ENCODE peak calls at places on chromosomes 11 and 22, in seven cellular contexts. W is endothelial cell of umbilical vein, U is H1, J is IMR-90, P is GM12878, Q is HepG2, D is K562. E is an unnamed sample.

GRCh38 chr11:67032830-67033555 is 10.1 kb downstream of the SYT12 start:
- DNase-seq in U (no peak), J (peak), Q (no peak), P (no peak), W (peak), D (no peak), E (no peak)

GRCh38 chr11:65852508-65853248 is 5.3 kb downstream of the CFL1 start:
- DNase-seq in J (no peak), U (no peak), P (no peak), W (no peak), D (no peak), Q (no peak), E (no peak)

GRCh38 chr22:42881982-42882656 is 25.0 kb upstream of the ARFGAP3 start:
- DNase-seq in Q (no peak), J (no peak), D (no peak), W (no peak), U (no peak), P (no peak), E (no peak)

GRCh38 chr11:72352859-72353551 is 81.3 kb downstream of the CLPB start:
- DNase-seq in W (no peak), Q (no peak), U (no peak), D (no peak), P (peak), J (peak), E (no peak)

GRCh38 chr22:28105396-28105795 is 186.3 kb upstream of the PITPNB start:
- DNase-seq in J (no peak), Q (no peak), P (no peak), D (no peak), U (no peak), W (no peak), E (no peak)

GRCh38 chr11:125343086-125343731 is 152.9 kb downstream of the FEZ1 start:
- DNase-seq in P (no peak), J (no peak), D (no peak), Q (no peak), U (no peak), W (no peak), E (no peak)

GRCh38 chr11:18171377-18172000 is 1.1 kb upstream of the MRGPRX4 start:
- DNase-seq in U (no peak), W (no peak), D (peak), Q (peak), J (no peak), P (no peak), E (peak)

GRCh38 chr22:30885591-30885990 is 83.0 kb downstream of the MORC2 start:
- DNase-seq in P (no peak), D (no peak), W (no peak), Q (no peak), J (no peak), U (no peak), E (no peak)

GRCh38 chr11:5689551-5689983 is at the start of gene TRIM22:
- DNase-seq in Q (no peak), J (peak), U (no peak), D (no peak), P (peak), W (peak), E (no peak)

GRCh38 chr11:23680488-23681230 is 816.2 kb upstream of the LUZP2 start:
- DNase-seq in D (no peak), J (no peak), U (no peak), W (no peak), Q (peak), P (no peak), E (no peak)

GRCh38 chr22:49481651-49482399 is 345.8 kb downstream of the BRD1 start:
- DNase-seq in Q (no peak), D (no peak), W (no peak), J (no peak), U (no peak), P (no peak), E (no peak)

GRCh38 chr11:78221396-78222315 is 32.9 kb downstream of the USP35 start:
- DNase-seq in J (no peak), Q (no peak), W (no peak), P (no peak), U (peak), D (no peak), E (no peak)

GRCh38 chr11:85281550-85281949 is 345.6 kb downstream of the DLG2 start:
- DNase-seq in J (no peak), D (no peak), W (no peak), U (no peak), Q (no peak), P (no peak), E (no peak)

GRCh38 chr11:74870485-74870884 is 78.4 kb downstream of the XRRA1 start:
- DNase-seq in W (peak), D (peak), U (no peak), J (peak), Q (peak), P (no peak), E (peak)

GRCh38 chr22:50308597-50308935 is 1.1 kb upstream of the PLXNB2 start:
- DNase-seq in Q (peak), W (no peak), D (peak), U (no peak), P (no peak), J (peak), E (no peak)

GRCh38 chr11:22558638-22559037 is 67.0 kb downstream of the FANCF start:
- DNase-seq in J (peak), Q (no peak), U (no peak), D (no peak), P (no peak), W (no peak), E (no peak)

GRCh38 chr22:25942989-25943411 is 201.0 kb downstream of the MYO18B start:
- DNase-seq in J (no peak), Q (no peak), P (no peak), D (no peak), W (no peak), U (no peak), E (no peak)

GRCh38 chr11:98455500-98456186 is 565.1 kb upstream of the CNTN5 start:
- DNase-seq in D (peak), Q (peak), J (no peak), U (peak), P (no peak), W (no peak), E (no peak)

GRCh38 chr11:128599729-128600128 is 12.4 kb upstream of the ETS1 start:
- DNase-seq in J (peak), D (no peak), W (no peak), P (no peak), Q (no peak), U (no peak), E (no peak)

GRCh38 chr11:46361283-46362145 is 14.3 kb downstream of the DGKZ start:
- DNase-seq in Q (no peak), D (peak), J (peak), P (peak), U (no peak), W (peak), E (no peak)

GRCh38 chr11:57568330-57568766 is 876 bp upstream of the UBE2L6 start:
- DNase-seq in Q (peak), J (peak), W (peak), U (peak), D (no peak), P (peak), E (peak)

GRCh38 chr11:102560555-102561011 is 30.0 kb upstream of the MMP7 start:
- DNase-seq in D (no peak), Q (no peak), J (peak), W (no peak), U (no peak), P (peak), E (no peak)

GRCh38 chr22:38724926-38725571 is 19.3 kb downstream of the GTPBP1 start:
- DNase-seq in W (peak), Q (peak), D (no peak), P (no peak), J (peak), U (no peak), E (no peak)

GRCh38 chr22:36233796-36234195 is 5.5 kb downstream of the APOL2 start:
- DNase-seq in J (peak), P (no peak), U (no peak), Q (no peak), D (no peak), W (no peak), E (no peak)

GRCh38 chr22:36234919-36235318 is 4.4 kb downstream of the APOL2 start:
- DNase-seq in U (no peak), Q (no peak), W (no peak), D (no peak), J (no peak), P (no peak), E (no peak)

GRCh38 chr22:36235585-36235984 is 3.7 kb downstream of the APOL2 start:
- DNase-seq in P (no peak), D (no peak), W (no peak), Q (no peak), U (no peak), J (no peak), E (no peak)

GRCh38 chr22:36232715-36233401 is 6.5 kb downstream of the APOL2 start:
- DNase-seq in D (no peak), P (no peak), W (no peak), U (no peak), Q (no peak), J (no peak), E (no peak)

GRCh38 chr22:36234211-36234610 is 5.1 kb downstream of the APOL2 start:
- DNase-seq in P (no peak), U (no peak), W (no peak), J (no peak), Q (no peak), D (no peak), E (no peak)
- H3K27ac ChIP-seq in P (no peak), U (no peak), W (no peak), J (no peak), Q (peak), D (no peak), E (no peak)

GRCh38 chr22:46132830-46133587 is 17.3 kb upstream of the PPARA start:
- DNase-seq in W (no peak), J (no peak), U (no peak), Q (peak), P (no peak), D (no peak), E (no peak)

GRCh38 chr22:46129390-46130041 is 20.8 kb upstream of the PPARA start:
- DNase-seq in D (no peak), W (no peak), U (no peak), J (no peak), P (no peak), Q (no peak), E (no peak)

GRCh38 chr22:46128606-46129005 is 21.7 kb upstream of the PPARA start:
- DNase-seq in D (no peak), U (no peak), J (no peak), W (no peak), P (no peak), Q (no peak), E (no peak)

GRCh38 chr22:46133588-46133855 is 16.8 kb upstream of the PPARA start:
- DNase-seq in Q (no peak), P (no peak), W (no peak), D (no peak), J (no peak), U (no peak), E (no peak)

DNA sequence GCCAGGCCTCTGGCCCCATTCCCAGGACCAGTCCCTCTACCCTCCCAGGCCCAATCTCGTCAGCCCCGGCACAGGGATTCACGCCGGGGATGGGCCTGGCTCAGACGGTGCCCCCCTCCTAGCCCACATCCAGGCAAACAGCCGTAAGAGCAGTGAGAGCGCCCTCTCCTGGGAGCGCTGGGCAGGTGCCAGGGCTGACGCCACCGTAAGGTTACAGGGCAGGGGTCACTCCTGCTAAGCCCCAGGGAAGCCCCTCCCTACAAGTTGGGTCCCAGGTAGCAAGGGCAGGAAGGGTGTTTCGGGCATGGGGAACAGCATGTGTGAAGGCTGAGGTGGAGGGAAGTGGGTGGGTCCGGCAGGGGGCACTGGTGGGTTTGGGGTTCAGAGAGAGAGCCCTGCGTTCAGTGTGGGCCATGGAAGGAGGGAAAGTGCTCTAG is 19.2 kb upstream of the PPARA start:
- DNase-seq in Q (no peak), W (no peak), D (peak), J (no peak), U (peak), P (no peak), E (no peak)
- TF ChIP-seq POLR2A in Q (no peak), W (no peak), D (no peak), J (no peak), U (no peak), P (no peak), E (no peak)

GRCh38 chr11:76087749-76088148 is 118.6 kb downstream of the WNT11 start:
- DNase-seq in Q (no peak), P (no peak), W (no peak), J (no peak), D (no peak), U (no peak), E (no peak)

GRCh38 chr11:76085321-76085720 is 121.0 kb downstream of the WNT11 start:
- DNase-seq in J (no peak), P (no peak), D (no peak), U (no peak), Q (no peak), W (no peak), E (no peak)

GRCh38 chr11:76090821-76091220 is 115.5 kb downstream of the WNT11 start:
- DNase-seq in W (no peak), D (no peak), Q (no peak), U (no peak), P (no peak), J (no peak), E (no peak)

GRCh38 chr11:76083563-76084451 is 122.5 kb downstream of the WNT11 start:
- DNase-seq in P (no peak), U (no peak), D (no peak), Q (no peak), W (peak), J (no peak), E (no peak)

GRCh38 chr11:76086713-76087635 is 119.3 kb downstream of the WNT11 start:
- DNase-seq in J (peak), W (no peak), D (no peak), P (no peak), Q (no peak), U (no peak), E (no peak)
- H3K9ac ChIP-seq in J (no peak), W (no peak), D (no peak), P (no peak), Q (no peak), U (no peak), E (no peak)

DNA sequence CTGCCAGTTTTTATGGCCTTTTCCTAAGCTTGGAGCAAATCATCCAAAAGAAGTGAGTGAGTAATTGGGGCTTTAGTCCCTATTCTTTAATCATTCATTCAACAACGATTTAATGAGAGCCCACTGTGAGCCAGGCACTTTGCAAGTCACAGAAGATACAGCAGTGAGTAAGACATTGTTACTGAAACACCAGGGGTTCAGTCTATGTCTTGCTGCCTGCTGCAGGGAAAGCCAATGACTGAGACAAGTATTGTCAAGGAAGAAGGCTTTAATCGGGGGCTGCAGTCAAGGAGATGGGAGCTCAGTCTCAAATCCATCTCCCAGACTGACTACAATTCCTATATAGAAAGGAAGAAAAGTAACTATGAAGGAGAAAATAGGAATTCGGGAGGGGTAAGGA is 228.3 kb downstream of the FAM181B start:
- DNase-seq in Q (no peak), J (no peak), W (no peak), P (no peak), D (no peak), U (no peak), E (no peak)
- H3K27ac ChIP-seq in Q (no peak), J (no peak), W (no peak), P (no peak), D (no peak), U (no peak), E (no peak)

GRCh38 chr11:2375964-2376551 is 1.1 kb upstream of the CD81 start:
- DNase-seq in Q (no peak), D (no peak), U (no peak), W (no peak), P (no peak), J (no peak), E (no peak)

GRCh38 chr11:2375341-2375853 is 1.7 kb upstream of the CD81 start:
- DNase-seq in W (no peak), D (no peak), P (no peak), J (no peak), Q (peak), U (no peak), E (no peak)

GRCh38 chr11:2378527-2379210 is 1.6 kb downstream of the CD81 start:
- DNase-seq in U (no peak), J (peak), W (peak), P (no peak), Q (no peak), D (no peak), E (no peak)

GRCh38 chr11:2377511-2378443 is 667 bp downstream of the CD81 start:
- DNase-seq in P (no peak), D (peak), U (peak), J (peak), Q (no peak), W (peak), E (no peak)

DNA sequence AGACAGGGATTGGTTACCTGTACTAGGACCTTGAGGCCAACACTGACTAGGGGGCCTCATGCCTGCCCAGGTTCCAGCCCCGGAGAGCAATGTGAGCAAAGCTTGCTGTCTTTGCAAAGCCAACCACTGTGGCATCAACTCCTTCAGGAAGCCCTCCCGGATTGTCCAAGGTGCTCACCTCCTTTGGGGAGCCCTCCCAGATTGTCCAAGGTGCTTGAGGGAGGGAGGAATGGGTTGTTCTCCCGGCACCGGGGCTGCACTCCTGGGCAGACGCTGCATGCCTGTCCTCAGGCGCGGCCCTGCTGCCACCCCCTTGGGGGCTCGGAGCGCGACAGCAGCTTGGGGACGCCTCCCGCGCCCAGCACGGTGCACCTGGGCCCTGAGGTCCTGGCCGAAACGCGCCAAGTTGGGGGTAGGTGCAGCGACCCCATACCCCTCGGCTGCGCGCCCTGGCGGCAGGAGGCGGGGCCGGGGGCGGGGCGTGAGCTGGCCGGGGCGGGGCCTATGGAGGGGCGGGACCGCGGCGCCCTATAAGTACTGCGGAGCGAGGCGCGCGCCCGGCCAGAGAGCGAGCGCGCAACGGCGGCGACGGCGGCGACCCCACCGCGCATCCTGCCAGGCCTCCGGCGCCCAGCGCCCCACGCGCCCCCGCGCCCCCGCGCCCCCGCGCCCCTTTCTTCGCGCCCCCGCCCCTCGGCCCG is at the start of gene CD81:
- DNase-seq in P (no peak), Q (no peak), J (peak), W (no peak), D (peak), U (peak), E (no peak)
- TF ChIP-seq POLR2A in P (peak), Q (no peak), J (peak), W (peak), D (no peak), U (no peak), E (peak)

GRCh38 chr11:75944515-75944914 is 129.5 kb downstream of the UVRAG start:
- DNase-seq in Q (no peak), J (no peak), W (no peak), P (no peak), D (no peak), U (no peak), E (no peak)

GRCh38 chr11:75934851-75935250 is 119.8 kb downstream of the UVRAG start:
- DNase-seq in D (no peak), U (no peak), J (no peak), P (no peak), Q (no peak), W (no peak), E (no peak)

GRCh38 chr11:75939992-75940391 is 125.0 kb downstream of the UVRAG start:
- DNase-seq in U (no peak), Q (no peak), P (peak), J (no peak), D (no peak), W (no peak), E (no peak)

DNA sequence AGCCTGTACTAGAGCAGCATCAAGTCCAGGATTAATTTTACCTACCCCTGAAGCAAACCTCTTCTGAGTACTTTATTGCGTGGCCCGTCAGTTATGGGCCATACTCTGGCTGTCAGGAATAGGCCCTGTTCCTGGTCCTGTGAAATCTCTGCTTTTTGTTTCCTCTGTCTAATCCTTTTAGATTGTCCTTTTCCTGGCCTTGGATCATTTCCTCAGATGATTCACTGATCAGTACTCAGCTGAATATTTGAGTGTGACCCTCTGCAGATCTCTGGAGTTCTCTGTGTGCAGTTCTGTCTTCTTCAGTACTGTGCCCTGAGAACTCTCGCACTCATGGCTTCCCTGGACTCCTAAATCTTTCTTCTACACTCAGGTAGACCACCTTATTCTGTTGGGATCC is 123.5 kb downstream of the UVRAG start:
- DNase-seq in Q (no peak), U (no peak), J (peak), P (no peak), D (no peak), W (peak), E (no peak)
- H3K9ac ChIP-seq in Q (no peak), U (no peak), J (no peak), P (no peak), D (no peak), W (no peak), E (no peak)